ENCODE peak calls at places on chromosomes 7 and 10, in six cellular contexts. One of them, this sample, is unnamed. For H3K4me1 and H3K36me3, the result is how much of the 10 kb centered on the place peaks cover.

GRCh38 chr7:72244826-72245398 is 167.2 kb downstream of the CALN1 start:
- DNase-seq in neuronal stem cell: no peak
- DNase-seq in lower lobe of right lung: no peak
- DNase-seq in gastrocnemius medialis: no peak
- DNase-seq in PC-9: no peak
- DNase-seq in Panc1: no peak
- DNase-seq in this sample: no peak

GRCh38 chr7:27775772-27776171 is 35.8 kb downstream of the TAX1BP1 start:
- DNase-seq in gastrocnemius medialis: no peak
- DNase-seq in lower lobe of right lung: no peak
- DNase-seq in PC-9: no peak
- DNase-seq in Panc1: no peak
- DNase-seq in neuronal stem cell: no peak
- DNase-seq in this sample: no peak

GRCh38 chr10:1629326-1630036 is 107.8 kb downstream of the ADARB2 start:
- DNase-seq in PC-9: no peak
- DNase-seq in neuronal stem cell: peak
- DNase-seq in gastrocnemius medialis: no peak
- DNase-seq in lower lobe of right lung: no peak
- DNase-seq in Panc1: no peak
- DNase-seq in this sample: no peak

GRCh38 chr7:93115796-93116195 is 2.0 kb downstream of the SAMD9 start:
- DNase-seq in gastrocnemius medialis: no peak
- DNase-seq in lower lobe of right lung: no peak
- DNase-seq in neuronal stem cell: no peak
- DNase-seq in Panc1: peak
- DNase-seq in PC-9: peak
- DNase-seq in this sample: no peak

GRCh38 chr10:114715171-114715670 is 57.1 kb upstream of the ABLIM1 start:
- DNase-seq in gastrocnemius medialis: no peak
- DNase-seq in lower lobe of right lung: no peak
- DNase-seq in Panc1: no peak
- DNase-seq in PC-9: peak
- DNase-seq in neuronal stem cell: no peak
- DNase-seq in this sample: no peak

GRCh38 chr7:11648980-11649379 is 183.0 kb downstream of the THSD7A start:
- DNase-seq in PC-9: no peak
- DNase-seq in lower lobe of right lung: no peak
- DNase-seq in Panc1: no peak
- DNase-seq in neuronal stem cell: no peak
- DNase-seq in gastrocnemius medialis: no peak
- DNase-seq in this sample: no peak

GRCh38 chr7:111827863-111828504 is 265.7 kb upstream of the IMMP2L start:
- DNase-seq in gastrocnemius medialis: no peak
- DNase-seq in PC-9: peak
- DNase-seq in neuronal stem cell: no peak
- DNase-seq in Panc1: no peak
- DNase-seq in lower lobe of right lung: no peak
- DNase-seq in this sample: no peak

GRCh38 chr7:40799-41750 is 151.3 kb upstream of the FAM20C start:
- DNase-seq in neuronal stem cell: no peak
- DNase-seq in Panc1: no peak
- DNase-seq in lower lobe of right lung: peak
- DNase-seq in gastrocnemius medialis: no peak
- DNase-seq in PC-9: no peak
- DNase-seq in this sample: no peak

GRCh38 chr10:83954193-83954794 is 185.0 kb upstream of the GHITM start:
- DNase-seq in PC-9: no peak
- DNase-seq in neuronal stem cell: no peak
- DNase-seq in Panc1: no peak
- DNase-seq in lower lobe of right lung: no peak
- DNase-seq in gastrocnemius medialis: no peak
- DNase-seq in this sample: no peak

GRCh38 chr7:131110294-131111080 is 217.2 kb upstream of the MKLN1 start:
- DNase-seq in neuronal stem cell: peak
- DNase-seq in PC-9: peak
- DNase-seq in lower lobe of right lung: no peak
- DNase-seq in Panc1: no peak
- DNase-seq in gastrocnemius medialis: no peak
- DNase-seq in this sample: peak

GRCh38 chr7:1664711-1665591 is 5.1 kb upstream of the ELFN1 start:
- DNase-seq in neuronal stem cell: peak
- DNase-seq in lower lobe of right lung: peak
- DNase-seq in PC-9: peak
- DNase-seq in Panc1: no peak
- DNase-seq in gastrocnemius medialis: no peak
- DNase-seq in this sample: no peak

GRCh38 chr7:85890244-85890811 is 703.5 kb upstream of the SEMA3D start:
- DNase-seq in gastrocnemius medialis: no peak
- DNase-seq in PC-9: no peak
- DNase-seq in Panc1: peak
- DNase-seq in lower lobe of right lung: no peak
- DNase-seq in neuronal stem cell: peak
- DNase-seq in this sample: no peak

GRCh38 chr10:49008505-49009202 is 69.0 kb upstream of the LRRC18 start:
- DNase-seq in lower lobe of right lung: no peak
- DNase-seq in gastrocnemius medialis: no peak
- DNase-seq in PC-9: no peak
- DNase-seq in Panc1: no peak
- DNase-seq in neuronal stem cell: no peak
- DNase-seq in this sample: no peak
- H3K4me1 ChIP-seq in lower lobe of right lung: under half
- H3K4me1 ChIP-seq in gastrocnemius medialis: under half
- H3K4me1 ChIP-seq in PC-9: under half
- H3K4me1 ChIP-seq in Panc1: under half
- H3K4me1 ChIP-seq in neuronal stem cell: under half
- H3K4me1 ChIP-seq in this sample: under half

DNA sequence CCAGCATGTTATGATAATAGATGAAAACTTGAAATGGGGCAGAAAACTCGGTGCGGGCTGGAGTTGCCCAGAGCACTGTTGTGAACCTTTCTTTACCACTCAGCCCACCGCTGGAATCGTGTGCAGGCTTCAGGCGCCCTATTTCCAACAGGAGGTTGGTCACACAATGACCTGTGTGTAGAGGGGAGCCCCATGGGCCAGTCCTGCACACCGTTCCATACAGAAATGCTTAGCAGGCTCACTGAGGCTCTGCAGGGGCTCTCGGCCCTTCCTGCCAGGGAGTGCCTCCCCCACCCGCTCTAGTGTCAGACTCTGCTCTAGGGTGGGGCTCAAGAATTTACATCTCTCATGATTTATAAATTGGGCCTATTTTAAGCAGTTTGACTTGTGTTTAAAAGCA is 42.1 kb downstream of the SHH start:
- DNase-seq in PC-9: no peak
- DNase-seq in gastrocnemius medialis: no peak
- DNase-seq in lower lobe of right lung: no peak
- DNase-seq in Panc1: no peak
- DNase-seq in neuronal stem cell: no peak
- DNase-seq in this sample: no peak
- H3K36me3 ChIP-seq in PC-9: under half
- H3K36me3 ChIP-seq in gastrocnemius medialis: half or more
- H3K36me3 ChIP-seq in lower lobe of right lung: half or more
- H3K36me3 ChIP-seq in Panc1: under half
- H3K36me3 ChIP-seq in neuronal stem cell: half or more
- H3K36me3 ChIP-seq in this sample: half or more

DNA sequence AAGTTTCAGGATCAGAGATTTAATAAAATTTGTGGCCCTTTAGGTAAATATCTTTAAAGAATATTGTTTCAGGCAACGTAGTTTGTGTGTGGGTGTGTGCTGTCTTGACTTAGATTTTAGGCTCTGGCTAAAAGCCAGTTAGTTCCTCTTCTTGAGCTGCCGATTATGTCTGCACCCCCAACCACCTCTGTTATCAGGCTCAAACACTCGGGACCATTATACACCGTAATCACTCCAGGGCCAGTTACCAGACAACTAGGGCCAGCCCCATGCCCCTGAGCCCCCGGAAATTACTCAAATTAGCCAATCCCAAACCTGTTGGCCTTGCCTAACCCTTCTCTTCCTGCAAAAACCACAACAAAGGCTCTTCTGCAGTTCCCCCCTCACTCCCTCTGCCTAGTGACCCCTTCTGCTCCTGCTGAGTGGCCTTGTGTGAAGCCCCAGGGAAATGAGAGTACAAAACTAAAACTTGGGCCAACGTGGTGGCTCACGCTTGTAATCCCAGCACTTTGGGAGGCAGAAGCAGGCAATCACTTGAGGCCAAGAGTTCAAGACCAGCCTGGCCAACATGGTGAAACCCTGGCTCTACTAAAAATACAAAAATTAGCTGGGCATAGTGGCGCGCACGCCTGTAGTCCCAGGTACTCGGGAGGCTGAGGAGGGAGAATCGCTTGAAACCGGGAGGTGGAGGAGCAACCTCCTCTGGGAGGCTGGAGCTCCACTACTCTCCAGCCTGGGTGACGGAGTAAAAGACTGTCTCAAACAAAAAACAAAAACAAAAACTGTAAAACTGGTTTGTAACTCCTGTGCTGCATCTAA is 9.2 kb upstream of the HNRNPF start:
- DNase-seq in neuronal stem cell: no peak
- DNase-seq in PC-9: no peak
- DNase-seq in gastrocnemius medialis: no peak
- DNase-seq in lower lobe of right lung: no peak
- DNase-seq in Panc1: no peak
- DNase-seq in this sample: peak
- H3K27ac ChIP-seq in neuronal stem cell: no peak
- H3K27ac ChIP-seq in PC-9: no peak
- H3K27ac ChIP-seq in gastrocnemius medialis: peak
- H3K27ac ChIP-seq in lower lobe of right lung: peak
- H3K27ac ChIP-seq in Panc1: no peak
- H3K27ac ChIP-seq in this sample: peak

DNA sequence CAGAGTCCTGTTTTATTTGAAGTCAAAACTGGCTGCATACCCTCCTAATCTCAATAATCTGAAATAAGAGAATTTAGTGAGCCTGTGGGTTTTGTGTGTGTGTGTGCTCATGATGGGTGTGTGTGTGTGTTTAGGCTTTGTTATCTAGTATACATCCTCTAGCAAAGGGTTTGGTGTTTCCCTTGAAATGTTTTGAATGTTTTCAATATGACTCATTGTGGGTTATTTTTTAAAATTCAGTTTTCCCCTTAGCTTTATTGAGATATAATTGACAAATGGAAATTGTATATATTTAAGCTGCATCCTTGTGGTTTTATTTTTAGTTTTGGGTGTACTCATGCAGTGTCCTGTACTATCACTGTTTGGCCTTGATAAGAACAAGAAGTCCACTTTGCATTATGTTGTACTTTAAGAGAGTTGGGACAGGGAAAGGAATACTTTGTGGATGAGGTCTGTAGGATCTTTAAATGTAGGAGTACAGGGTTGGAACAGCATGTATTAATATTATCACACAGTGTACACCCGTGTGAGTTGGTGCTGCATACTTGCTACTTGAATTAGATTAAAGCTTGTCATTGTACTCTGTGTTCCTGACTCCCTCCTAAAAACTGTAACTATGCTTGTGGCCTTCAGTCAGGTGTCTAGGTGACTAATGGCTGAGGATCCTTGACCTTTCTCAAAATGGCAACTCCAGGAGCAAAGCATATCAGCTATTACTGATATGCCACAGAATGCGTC is 58.3 kb downstream of the VCL start:
- DNase-seq in neuronal stem cell: no peak
- DNase-seq in PC-9: peak
- DNase-seq in Panc1: peak
- DNase-seq in lower lobe of right lung: no peak
- DNase-seq in gastrocnemius medialis: peak
- DNase-seq in this sample: peak
- H3K4me1 ChIP-seq in neuronal stem cell: under half
- H3K4me1 ChIP-seq in PC-9: half or more
- H3K4me1 ChIP-seq in Panc1: under half
- H3K4me1 ChIP-seq in lower lobe of right lung: half or more
- H3K4me1 ChIP-seq in gastrocnemius medialis: half or more
- H3K4me1 ChIP-seq in this sample: under half

GRCh38 chr10:73824146-73824725 is 12.8 kb upstream of the NDST2 start:
- DNase-seq in PC-9: no peak
- DNase-seq in lower lobe of right lung: no peak
- DNase-seq in neuronal stem cell: no peak
- DNase-seq in gastrocnemius medialis: no peak
- DNase-seq in Panc1: no peak
- DNase-seq in this sample: no peak

GRCh38 chr10:73828166-73828565 is 16.8 kb upstream of the NDST2 start:
- DNase-seq in gastrocnemius medialis: no peak
- DNase-seq in lower lobe of right lung: no peak
- DNase-seq in Panc1: no peak
- DNase-seq in neuronal stem cell: no peak
- DNase-seq in PC-9: no peak
- DNase-seq in this sample: no peak

GRCh38 chr10:73823391-73823790 is 12.0 kb upstream of the NDST2 start:
- DNase-seq in Panc1: no peak
- DNase-seq in neuronal stem cell: no peak
- DNase-seq in PC-9: no peak
- DNase-seq in gastrocnemius medialis: no peak
- DNase-seq in lower lobe of right lung: no peak
- DNase-seq in this sample: no peak

GRCh38 chr10:73827346-73828089 is 16.1 kb upstream of the NDST2 start:
- DNase-seq in lower lobe of right lung: no peak
- DNase-seq in PC-9: peak
- DNase-seq in gastrocnemius medialis: no peak
- DNase-seq in Panc1: no peak
- DNase-seq in neuronal stem cell: no peak
- DNase-seq in this sample: no peak
- H3K36me3 ChIP-seq in lower lobe of right lung: half or more
- H3K36me3 ChIP-seq in PC-9: half or more
- H3K36me3 ChIP-seq in gastrocnemius medialis: under half
- H3K36me3 ChIP-seq in Panc1: under half
- H3K36me3 ChIP-seq in neuronal stem cell: under half
- H3K36me3 ChIP-seq in this sample: under half

This sample was measured in CD4-positive, alpha-beta memory T cell.